ENCODE peak calls at places on chromosome 3, in five cellular contexts. F is activated CD8-positive, alpha-beta memory T cell treated with anti-CD3 and anti-CD28 coated beads for 4 hours; N is SW480; M is CD4-positive, CD25-positive, alpha-beta regulatory T cell; Z is activated T-helper 1 cell treated with anti-CD3 and anti-CD28 coated beads, Interleukin-12 subunit alpha, Interleukin-12 subunit beta, Interleukin-2, Interleukin-4 antibody, amounts not matched to agents 30 ng/mL and 10 ng/mL and 1 ng/mL, durations not matched to agents 14 hours and 24 hours and 36 hours. J is an unnamed sample.

GRCh38 chr3:139111392-139112229 is 66.9 kb upstream of the PRR23C start:
- DNase-seq in N (peak), F (peak), M (peak), Z (peak), J (peak)

GRCh38 chr3:168186293-168186983 is 90.7 kb upstream of the GOLIM4 start:
- DNase-seq in N (no peak), F (no peak), Z (no peak), M (no peak), J (no peak)

GRCh38 chr3:132196113-132196512 is 121.1 kb upstream of the ACP3 start:
- DNase-seq in Z (no peak), N (no peak), M (no peak), F (no peak), J (no peak)

GRCh38 chr3:33233884-33234283 is 15.3 kb upstream of the SUSD5 start:
- DNase-seq in Z (no peak), F (no peak), N (no peak), M (no peak), J (no peak)

GRCh38 chr3:124761250-124761796 is 31.1 kb downstream of the UMPS start:
- DNase-seq in Z (peak), F (peak), M (peak), N (peak), J (peak)

GRCh38 chr3:171976526-171976925 is 62.9 kb upstream of the FNDC3B start:
- DNase-seq in F (no peak), Z (no peak), N (no peak), M (no peak), J (no peak)

GRCh38 chr3:184384856-184385422 is 5.1 kb downstream of the CHRD start:
- DNase-seq in M (no peak), Z (no peak), F (no peak), N (no peak), J (no peak)

GRCh38 chr3:119401502-119402440 is 61.6 kb downstream of the TMEM39A start:
- DNase-seq in N (no peak), F (no peak), Z (no peak), M (no peak), J (no peak)

GRCh38 chr3:18349197-18349798 is 75.8 kb downstream of the SATB1 start:
- DNase-seq in F (no peak), N (no peak), M (no peak), Z (no peak), J (no peak)

GRCh38 chr3:84820126-84820525 is 138.7 kb upstream of the CADM2 start:
- DNase-seq in M (no peak), Z (no peak), F (no peak), N (no peak), J (no peak)

GRCh38 chr3:112730210-112730609 is 89.3 kb upstream of the CCDC80 start:
- DNase-seq in Z (no peak), F (no peak), M (no peak), N (no peak), J (no peak)

GRCh38 chr3:98172621-98173020 is 6.1 kb downstream of the OR5H15 start:
- DNase-seq in Z (no peak), F (no peak), M (no peak), N (no peak), J (no peak)

GRCh38 chr3:159948423-159949140 is 40.1 kb upstream of the IL12A start:
- DNase-seq in N (no peak), M (no peak), Z (no peak), F (no peak), J (no peak)

GRCh38 chr3:99952306-99952705 is 134.6 kb downstream of the CMSS1 start:
- DNase-seq in Z (no peak), M (no peak), N (no peak), F (no peak), J (no peak)

GRCh38 chr3:9870978-9871377 is 9.1 kb downstream of the CIDEC start:
- DNase-seq in Z (no peak), F (no peak), N (no peak), M (no peak), J (no peak)

GRCh38 chr3:53712817-53713388 is 133.3 kb downstream of the CHDH start:
- DNase-seq in F (no peak), M (no peak), Z (no peak), N (no peak), J (no peak)

GRCh38 chr3:56753206-56753605 is 48.5 kb downstream of the ARHGEF3 start:
- DNase-seq in Z (peak), F (no peak), N (no peak), M (no peak), J (no peak)

GRCh38 chr3:120853416-120853815 is 54.6 kb upstream of the STXBP5L start:
- DNase-seq in M (no peak), F (no peak), N (no peak), Z (no peak), J (no peak)

GRCh38 chr3:188904670-188905069 is 267.1 kb upstream of the TPRG1 start:
- DNase-seq in F (no peak), Z (no peak), M (no peak), N (no peak), J (no peak)

GRCh38 chr3:52005571-52005986 is 9.9 kb upstream of the RPL29 start:
- DNase-seq in M (no peak), F (no peak), Z (no peak), N (no peak), J (no peak)

GRCh38 chr3:71916747-71917369 is 131.9 kb upstream of the PROK2 start:
- DNase-seq in N (no peak), Z (no peak), F (no peak), M (no peak), J (peak)

GRCh38 chr3:133973249-133973980 is 56.3 kb downstream of the SLCO2A1 start:
- DNase-seq in N (no peak), M (no peak), Z (no peak), F (no peak), J (no peak)

GRCh38 chr3:13890377-13891016 is 10.6 kb upstream of the WNT7A start:
- DNase-seq in M (peak), Z (peak), F (no peak), N (peak), J (no peak)

GRCh38 chr3:74287557-74287956 is 326.9 kb downstream of the CNTN3 start:
- DNase-seq in M (no peak), F (no peak), Z (no peak), N (peak), J (no peak)

GRCh38 chr3:44173263-44173662 is 68.4 kb upstream of the TOPAZ1 start:
- DNase-seq in N (no peak), Z (no peak), M (no peak), F (no peak), J (no peak)

J was measured in cerebellar cortex.